ENCODE peak calls at places on chromosomes 6 and 20, in seven cellular contexts. T is GM12878, Z is HEK293T, W is WTC11, N is HCT116, B is HepG2, V is H1. J is an unnamed sample.

GRCh38 chr20:41617059-41617921 is 887 bp downstream of the CHD6 start:
- DNase-seq in T (no peak), Z (peak), W (peak), N (no peak), B (peak), V (no peak), J (peak)

GRCh38 chr20:61733891-61734732 is 331.6 kb downstream of the TAF4 start:
- DNase-seq in T (no peak), Z (no peak), W (no peak), N (no peak), B (no peak), V (no peak), J (no peak)

GRCh38 chr6:111662794-111663231 is 57.1 kb upstream of the TRAF3IP2 start:
- DNase-seq in T (no peak), Z (no peak), W (no peak), N (no peak), B (no peak), V (no peak), J (no peak)

GRCh38 chr6:41422156-41422555 is 86.7 kb downstream of the NCR2 start:
- DNase-seq in T (no peak), Z (no peak), W (no peak), N (no peak), B (no peak), V (no peak), J (no peak)

GRCh38 chr6:14120556-14120955 is 3.0 kb downstream of the CD83 start:
- DNase-seq in T (no peak), Z (no peak), W (no peak), N (no peak), B (no peak), V (no peak), J (no peak)

GRCh38 chr20:9068896-9069663 is at the start of gene PLCB4:
- DNase-seq in T (no peak), Z (peak), W (peak), N (no peak), B (no peak), V (no peak), J (peak)

GRCh38 chr6:5098501-5099270 is 13.5 kb downstream of the PPP1R3G start:
- DNase-seq in T (no peak), Z (no peak), W (no peak), N (no peak), B (no peak), V (no peak), J (no peak)

GRCh38 chr6:39003072-39003471 is 45.5 kb upstream of the GLP1R start:
- DNase-seq in T (no peak), Z (peak), W (peak), N (no peak), B (no peak), V (no peak), J (peak)

GRCh38 chr6:152068622-152069261 is 261.3 kb downstream of the ESR1 start:
- DNase-seq in T (no peak), Z (no peak), W (no peak), N (no peak), B (no peak), V (no peak), J (no peak)

GRCh38 chr6:167849846-167850459 is 23.2 kb downstream of the AFDN start:
- DNase-seq in T (no peak), Z (no peak), W (no peak), N (peak), B (peak), V (no peak), J (no peak)

GRCh38 chr6:168126566-168127383 is 47.8 kb upstream of the FRMD1 start:
- DNase-seq in T (no peak), Z (no peak), W (no peak), N (no peak), B (no peak), V (no peak), J (no peak)

GRCh38 chr20:23624307-23624706 is 13.4 kb downstream of the CST3 start:
- DNase-seq in T (no peak), Z (no peak), W (no peak), N (no peak), B (peak), V (no peak), J (no peak)

GRCh38 chr6:43247115-43247999 is 4.1 kb downstream of the TTBK1 start:
- DNase-seq in T (no peak), Z (peak), W (peak), N (peak), B (peak), V (peak), J (peak)

GRCh38 chr20:32251470-32251869 is 26.0 kb upstream of the KIF3B start:
- DNase-seq in T (no peak), Z (no peak), W (no peak), N (no peak), B (no peak), V (no peak), J (no peak)

GRCh38 chr6:43876602-43877001 is 106.6 kb downstream of the VEGFA start:
- DNase-seq in T (no peak), Z (no peak), W (no peak), N (no peak), B (no peak), V (no peak), J (no peak)

GRCh38 chr20:1101533-1101932 is 16.9 kb upstream of the PSMF1 start:
- DNase-seq in T (no peak), Z (no peak), W (no peak), N (no peak), B (no peak), V (no peak), J (no peak)

GRCh38 chr6:161215193-161215592 is 58.7 kb downstream of the AGPAT4 start:
- DNase-seq in T (no peak), Z (no peak), W (no peak), N (no peak), B (peak), V (no peak), J (no peak)

GRCh38 chr20:32333181-32333987 is 24.7 kb upstream of the ASXL1 start:
- DNase-seq in T (peak), Z (no peak), W (no peak), N (no peak), B (no peak), V (no peak), J (peak)

GRCh38 chr6:114830515-114830914 is 487.7 kb upstream of the HS3ST5 start:
- DNase-seq in T (no peak), Z (no peak), W (no peak), N (no peak), B (no peak), V (no peak), J (no peak)

GRCh38 chr20:24100370-24101011 is 111.9 kb upstream of the GGTLC1 start:
- DNase-seq in T (no peak), Z (peak), W (peak), N (peak), B (peak), V (no peak), J (peak)

GRCh38 chr6:161003336-161003735 is 11.8 kb downstream of the MAP3K4 start:
- DNase-seq in T (no peak), Z (no peak), W (no peak), N (no peak), B (no peak), V (no peak), J (no peak)

GRCh38 chr6:104718672-104719071 is 141.0 kb downstream of the HACE1 start:
- DNase-seq in T (no peak), Z (no peak), W (no peak), N (no peak), B (no peak), V (no peak), J (no peak)

GRCh38 chr6:138795809-138796469 is at the start of gene ECT2L:
- DNase-seq in T (no peak), Z (no peak), W (peak), N (no peak), B (no peak), V (peak), J (no peak)

GRCh38 chr6:139650941-139651340 is 276.5 kb upstream of the CITED2 start:
- DNase-seq in T (no peak), Z (no peak), W (no peak), N (no peak), B (no peak), V (no peak), J (no peak)

GRCh38 chr6:90347411-90347841 is 50.8 kb upstream of the BACH2 start:
- DNase-seq in T (no peak), Z (no peak), W (no peak), N (no peak), B (no peak), V (no peak), J (no peak)

GRCh38 chr6:39931607-39932006 is 2.7 kb downstream of the MOCS1 start:
- DNase-seq in T (no peak), Z (no peak), W (no peak), N (no peak), B (no peak), V (no peak), J (no peak)

GRCh38 chr20:14829897-14830296 is 492.5 kb upstream of the FLRT3 start:
- DNase-seq in T (peak), Z (no peak), W (no peak), N (no peak), B (no peak), V (no peak), J (no peak)

GRCh38 chr20:47551841-47552240 is 50.2 kb downstream of the NCOA3 start:
- DNase-seq in T (no peak), Z (no peak), W (no peak), N (no peak), B (peak), V (no peak), J (no peak)

GRCh38 chr6:16723833-16724232 is 37.4 kb downstream of the ATXN1 start:
- DNase-seq in T (no peak), Z (no peak), W (no peak), N (peak), B (peak), V (peak), J (no peak)

GRCh38 chr20:23096986-23097520 is 10.9 kb upstream of the CD93 start:
- DNase-seq in T (no peak), Z (no peak), W (no peak), N (no peak), B (no peak), V (no peak), J (no peak)

GRCh38 chr6:36840471-36841461 is 1.5 kb upstream of the CPNE5 start:
- DNase-seq in T (no peak), Z (no peak), W (peak), N (no peak), B (peak), V (no peak), J (no peak)

GRCh38 chr6:139534472-139535115 is 160.1 kb upstream of the CITED2 start:
- DNase-seq in T (no peak), Z (no peak), W (no peak), N (no peak), B (no peak), V (no peak), J (peak)

GRCh38 chr6:169725270-169726048 is 1.2 kb upstream of the PHF10 start:
- DNase-seq in T (no peak), Z (peak), W (peak), N (no peak), B (peak), V (no peak), J (peak)

GRCh38 chr6:112428477-112428876 is 81.3 kb downstream of the RFPL4B start:
- DNase-seq in T (no peak), Z (no peak), W (no peak), N (no peak), B (no peak), V (no peak), J (no peak)

GRCh38 chr6:7773322-7773721 is 47.4 kb downstream of the BMP6 start:
- DNase-seq in T (no peak), Z (no peak), W (no peak), N (no peak), B (no peak), V (no peak), J (no peak)

GRCh38 chr6:169905041-169905807 is 153.8 kb downstream of the ERMARD start:
- DNase-seq in T (no peak), Z (no peak), W (no peak), N (no peak), B (no peak), V (no peak), J (no peak)

GRCh38 chr6:126661646-126662045 is 321.7 kb downstream of the CENPW start:
- DNase-seq in T (no peak), Z (no peak), W (no peak), N (no peak), B (no peak), V (no peak), J (no peak)

GRCh38 chr20:41085606-41086005 is 51.7 kb upstream of the PLCG1 start:
- DNase-seq in T (no peak), Z (no peak), W (no peak), N (no peak), B (no peak), V (no peak), J (no peak)

GRCh38 chr20:33061626-33062025 is 7.9 kb downstream of the BPIFB3 start:
- DNase-seq in T (no peak), Z (no peak), W (no peak), N (no peak), B (no peak), V (no peak), J (no peak)

GRCh38 chr6:157631838-157632237 is 191.2 kb upstream of the SNX9 start:
- DNase-seq in T (no peak), Z (no peak), W (no peak), N (no peak), B (no peak), V (no peak), J (no peak)

DNA sequence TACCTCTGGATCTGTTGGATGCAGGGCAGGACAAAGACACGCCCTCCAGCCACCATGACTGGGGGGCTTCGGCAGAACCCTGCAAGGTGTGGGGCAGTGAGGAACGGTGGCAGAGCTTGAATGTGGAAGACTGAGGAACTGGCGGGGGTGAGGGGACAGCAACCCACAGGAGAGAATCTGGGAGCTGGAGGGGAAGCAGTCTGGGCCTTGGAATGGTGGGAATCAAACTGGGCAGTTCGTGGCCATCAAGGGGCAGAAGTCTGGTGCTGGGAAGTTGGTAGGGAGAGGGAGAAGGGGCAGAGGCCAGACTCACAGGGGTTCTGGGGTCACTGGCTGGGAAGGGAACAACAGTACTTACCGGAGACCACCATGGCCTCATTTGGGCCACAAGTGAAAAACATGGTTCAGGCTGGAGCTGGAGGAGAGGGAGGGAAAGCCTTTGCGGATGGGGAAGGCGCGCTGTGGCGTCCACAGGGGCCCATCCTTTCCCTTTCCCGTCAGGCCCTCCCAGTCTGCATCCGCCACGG is 635 bp downstream of the FLOT1 start:
- DNase-seq in T (no peak), Z (no peak), W (no peak), N (no peak), B (no peak), V (no peak), J (no peak)
- TF ChIP-seq SP1 in T (no peak), Z (no peak), W (no peak), N (no peak), B (no peak), V (no peak), J (no peak)

GRCh38 chr6:133833905-133834304 is 55.0 kb upstream of the TCF21 start:
- DNase-seq in T (no peak), Z (no peak), W (no peak), N (no peak), B (no peak), V (no peak), J (no peak)
- TF ChIP-seq SP1 in T (no peak), Z (no peak), W (no peak), N (no peak), B (no peak), V (no peak), J (no peak)

GRCh38 chr6:141309295-141309694 is 823.4 kb upstream of the GJE1 start:
- DNase-seq in T (no peak), Z (no peak), W (no peak), N (no peak), B (peak), V (no peak), J (no peak)
- TF ChIP-seq SP1 in T (no peak), Z (no peak), W (no peak), N (no peak), B (no peak), V (no peak), J (no peak)

DNA sequence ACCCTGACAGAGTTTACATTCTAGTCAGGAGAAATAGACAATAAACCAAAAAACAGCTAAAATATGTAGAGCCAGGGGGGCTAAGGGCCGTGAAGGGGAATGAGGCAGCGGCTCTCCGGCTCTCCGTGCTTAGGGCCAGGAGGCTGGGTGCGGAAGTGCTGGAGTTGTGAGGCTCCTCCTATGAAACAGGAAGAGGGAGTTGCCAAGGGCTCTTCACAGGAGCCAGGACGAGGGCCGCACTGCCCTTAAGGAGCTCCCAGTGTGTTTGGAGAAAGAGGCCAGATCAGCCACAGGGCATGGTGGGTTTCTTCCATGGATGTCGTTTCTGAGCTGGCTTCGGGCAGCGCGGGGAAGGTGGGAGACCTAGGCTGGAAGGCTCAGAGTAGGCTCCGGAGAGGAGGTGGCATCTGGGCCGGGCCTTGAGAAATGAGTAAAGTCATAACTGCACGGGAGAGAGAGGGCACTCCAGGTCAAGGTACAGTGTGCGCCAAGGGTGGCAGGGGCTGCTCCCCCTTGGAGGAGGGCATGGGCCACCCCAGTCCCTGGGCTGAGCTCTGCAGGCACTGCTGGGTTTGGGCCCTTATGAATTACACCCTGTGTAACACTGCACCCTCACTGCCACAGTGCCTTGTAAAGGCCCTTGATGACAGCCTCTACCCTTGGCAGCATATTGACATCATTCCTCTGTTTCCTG is 20.8 kb upstream of the MLN start:
- DNase-seq in T (no peak), Z (no peak), W (no peak), N (peak), B (no peak), V (no peak), J (peak)
- TF ChIP-seq SP1 in T (no peak), Z (no peak), W (no peak), N (no peak), B (no peak), V (no peak), J (no peak)

GRCh38 chr6:119308048-119308570 is 41.5 kb downstream of the MAN1A1 start:
- DNase-seq in T (no peak), Z (no peak), W (no peak), N (peak), B (peak), V (no peak), J (no peak)
- TF ChIP-seq SP1 in T (no peak), Z (no peak), W (no peak), N (peak), B (no peak), V (no peak), J (no peak)

GRCh38 chr20:57749131-57749690 is 39.4 kb upstream of the PMEPA1 start:
- DNase-seq in T (no peak), Z (no peak), W (no peak), N (no peak), B (no peak), V (no peak), J (no peak)
- TF ChIP-seq SP1 in T (no peak), Z (no peak), W (no peak), N (no peak), B (no peak), V (no peak), J (no peak)